ENCODE peak calls at places on chromosome 11, in seven cellular contexts. Q is effector memory CD4-positive, alpha-beta T cell; Z is breast epithelium; X is GM23248; M is IMR-90; R is colonic mucosa; F is ovary. Y is an unnamed sample.

GRCh38 chr11:63609536-63609935 is 4.7 kb downstream of the PLAAT3 start:
- DNase-seq in M (no peak), X (no peak), R (peak; percentile 63), F (no peak), Z (no peak), Q (no peak), Y (no peak)

GRCh38 chr11:9803685-9804413 is 140.0 kb downstream of the SWAP70 start:
- DNase-seq in R (no peak), M (peak; percentile 66), Q (no peak), F (no peak), Z (no peak), X (peak; percentile 32), Y (no peak)

GRCh38 chr11:112537846-112538330 is 277.2 kb upstream of the PLET1 start:
- DNase-seq in R (no peak), X (peak; percentile 9), Z (no peak), F (no peak), M (no peak), Q (no peak), Y (no peak)

GRCh38 chr11:8229299-8230177 is 34.1 kb downstream of the LMO1 start:
- DNase-seq in Z (no peak), R (no peak), Q (no peak), X (no peak), F (no peak), M (no peak), Y (no peak)

GRCh38 chr11:64592656-64593055 is 1.6 kb downstream of the SLC22A12 start:
- DNase-seq in F (no peak), X (no peak), Q (no peak), Z (no peak), M (no peak), R (no peak), Y (no peak)

GRCh38 chr11:120129570-120129969 is 8.3 kb downstream of the TRIM29 start:
- DNase-seq in Q (no peak), R (no peak), X (no peak), M (no peak), F (no peak), Z (peak; percentile 50), Y (no peak)

GRCh38 chr11:5891216-5891800 is 1.7 kb upstream of the OR52E5 start:
- DNase-seq in Q (no peak), F (no peak), R (no peak), M (peak; percentile 6), Z (no peak), X (peak; percentile 34), Y (peak; percentile 23)

GRCh38 chr11:78406568-78407196 is 10.9 kb downstream of the GAB2 start:
- DNase-seq in F (no peak), X (no peak), R (no peak), Q (no peak), M (no peak), Z (no peak), Y (no peak)

GRCh38 chr11:74004694-74005615 is 3.9 kb downstream of the UCP3 start:
- DNase-seq in R (no peak), Z (no peak), M (no peak), X (no peak), F (no peak), Q (peak; percentile 78), Y (peak; percentile 97)

GRCh38 chr11:74100735-74101134 is 70.1 kb downstream of the C2CD3 start:
- DNase-seq in M (no peak), Z (no peak), Q (no peak), R (no peak), F (no peak), X (no peak), Y (no peak)

GRCh38 chr11:15912291-15912690 is 444.1 kb downstream of the SOX6 start:
- DNase-seq in X (no peak), R (no peak), M (no peak), Q (no peak), F (no peak), Z (no peak), Y (no peak)

DNA sequence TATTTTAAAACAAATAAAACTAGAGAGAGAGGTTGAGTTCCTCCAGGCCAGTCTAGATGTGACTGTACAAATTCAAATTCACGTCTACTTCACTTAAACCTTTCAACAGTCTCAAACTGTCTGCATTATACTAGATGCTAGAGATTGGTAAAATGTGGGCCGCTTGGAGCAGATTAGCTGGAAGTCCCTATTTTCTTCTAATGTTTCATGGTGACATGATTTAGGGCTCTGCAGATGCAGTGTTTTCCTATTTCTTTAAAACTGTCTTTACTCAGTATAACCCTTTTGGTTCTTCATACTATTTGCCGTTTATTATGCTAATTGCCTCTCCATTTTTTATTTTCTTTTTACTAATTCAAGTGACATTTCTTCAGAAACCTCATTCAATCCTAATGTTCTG is 20.4 kb downstream of the OR51E1 start:
- DNase-seq in Z (no peak), X (no peak), F (no peak), R (no peak), M (no peak), Q (no peak), Y (no peak)
- H3K27me3 ChIP-seq in Z (no peaks in the 10 kb centered on the region), X (no peaks in the 10 kb centered on the region), F (no peaks in the 10 kb centered on the region), R (no peaks in the 10 kb centered on the region), M (no peaks in the 10 kb centered on the region), Q (no peaks in the 10 kb centered on the region), Y (peaks cover 1% of the 10 kb centered on the region)

GRCh38 chr11:36425593-36426206 is 84.4 kb downstream of the TRAF6 start:
- DNase-seq in Z (no peak), Q (no peak), X (no peak), R (no peak), M (peak; percentile 52), F (no peak), Y (no peak)

GRCh38 chr11:36427876-36428275 is 82.2 kb downstream of the TRAF6 start:
- DNase-seq in Q (no peak), X (peak; percentile 44), R (no peak), M (no peak), F (no peak), Z (no peak), Y (no peak)

GRCh38 chr11:36431429-36432092 is 78.5 kb downstream of the TRAF6 start:
- DNase-seq in M (peak; percentile 98), R (no peak), F (peak; percentile 89), Z (no peak), X (peak; percentile 98), Q (no peak), Y (no peak)

GRCh38 chr11:36426226-36426848 is 83.7 kb downstream of the TRAF6 start:
- DNase-seq in Z (no peak), M (no peak), F (no peak), R (no peak), Q (no peak), X (peak; percentile 22), Y (no peak)

GRCh38 chr11:36427079-36427478 is 83.0 kb downstream of the TRAF6 start:
- DNase-seq in R (no peak), X (peak; percentile 18), Z (no peak), Q (no peak), F (peak; percentile 42), M (no peak), Y (no peak)
- H3K4me1 ChIP-seq in R (no peaks in the 10 kb centered on the region), X (peaks cover 45% of the 10 kb centered on the region), Z (no peaks in the 10 kb centered on the region), Q (peaks cover 2% of the 10 kb centered on the region), F (peaks cover 2% of the 10 kb centered on the region), M (peaks cover 21% of the 10 kb centered on the region), Y (no peaks in the 10 kb centered on the region)

GRCh38 chr11:125262825-125263218 is 98.3 kb downstream of the PKNOX2 start:
- DNase-seq in M (peak; percentile 47), R (no peak), X (peak; percentile 71), Z (no peak), F (no peak), Q (no peak), Y (no peak)
- H3K27ac ChIP-seq in M (peak overlapping the region; percentile 92), R (peak overlapping the region; percentile 32), X (peak overlapping the region; percentile 86), Z (no peak overlapping the region), F (peak overlapping the region; percentile 72), Q (no peak overlapping the region), Y (no peak overlapping the region)

GRCh38 chr11:43691332-43691731 is 10.8 kb downstream of the HSD17B12 start:
- DNase-seq in R (no peak), Z (no peak), F (no peak), M (no peak), Q (no peak), X (no peak), Y (no peak)

GRCh38 chr11:43693731-43694130 is 13.2 kb downstream of the HSD17B12 start:
- DNase-seq in Z (no peak), R (no peak), F (no peak), M (no peak), Q (no peak), X (no peak), Y (no peak)

GRCh38 chr11:43693069-43693468 is 12.5 kb downstream of the HSD17B12 start:
- DNase-seq in F (no peak), Q (no peak), Z (no peak), M (no peak), X (no peak), R (no peak), Y (no peak)

GRCh38 chr11:43691806-43692205 is 11.3 kb downstream of the HSD17B12 start:
- DNase-seq in Z (no peak), X (no peak), F (no peak), Q (no peak), M (no peak), R (no peak), Y (no peak)

GRCh38 chr11:43694477-43694876 is 13.9 kb downstream of the HSD17B12 start:
- DNase-seq in R (no peak), Q (no peak), X (no peak), F (no peak), Z (no peak), M (no peak), Y (no peak)
- H3K27me3 ChIP-seq in R (no peaks in the 10 kb centered on the region), Q (no peaks in the 10 kb centered on the region), X (no peaks in the 10 kb centered on the region), F (no peaks in the 10 kb centered on the region), Z (no peaks in the 10 kb centered on the region), M (no peaks in the 10 kb centered on the region), Y (no peaks in the 10 kb centered on the region)

GRCh38 chr11:115471367-115471766 is 32.8 kb downstream of the CADM1 start:
- DNase-seq in X (no peak), R (no peak), F (no peak), Z (no peak), M (peak; percentile 28), Q (no peak), Y (no peak)

GRCh38 chr11:115476463-115477286 is 27.5 kb downstream of the CADM1 start:
- DNase-seq in R (no peak), Z (no peak), X (no peak), F (no peak), M (no peak), Q (no peak), Y (no peak)

GRCh38 chr11:115473167-115473566 is 31.0 kb downstream of the CADM1 start:
- DNase-seq in R (no peak), X (no peak), M (no peak), Q (no peak), Z (no peak), F (no peak), Y (no peak)

GRCh38 chr11:115477410-115477809 is 26.8 kb downstream of the CADM1 start:
- DNase-seq in Q (no peak), M (no peak), X (no peak), Z (no peak), F (no peak), R (no peak), Y (no peak)

GRCh38 chr11:115475564-115475963 is 28.7 kb downstream of the CADM1 start:
- DNase-seq in Q (no peak), F (no peak), R (no peak), X (no peak), M (no peak), Z (no peak), Y (no peak)
- H3K4me1 ChIP-seq in Q (no peaks in the 10 kb centered on the region), F (no peaks in the 10 kb centered on the region), R (no peaks in the 10 kb centered on the region), X (no peaks in the 10 kb centered on the region), M (no peaks in the 10 kb centered on the region), Z (no peaks in the 10 kb centered on the region), Y (no peaks in the 10 kb centered on the region)